ENCODE peak calls at places on chromosomes 3 and 15, in four cellular contexts. One of them, this sample, is unnamed.

GRCh38 chr15:92118162-92118935 is 264.8 kb downstream of the SLCO3A1 start:
- DNase-seq in kidney glomerular epithelial cell: peak
- DNase-seq in CD14-positive monocyte: no peak
- DNase-seq in body of pancreas: no peak
- DNase-seq in this sample: peak

GRCh38 chr15:71207141-71207540 is 91.9 kb downstream of the THSD4 start:
- DNase-seq in kidney glomerular epithelial cell: no peak
- DNase-seq in CD14-positive monocyte: no peak
- DNase-seq in body of pancreas: no peak
- DNase-seq in this sample: no peak

GRCh38 chr15:47756872-47757271 is 39.6 kb downstream of the SEMA6D start:
- DNase-seq in kidney glomerular epithelial cell: peak
- DNase-seq in CD14-positive monocyte: no peak
- DNase-seq in body of pancreas: peak
- DNase-seq in this sample: peak

GRCh38 chr15:29938701-29939340 is 116.6 kb upstream of the TJP1 start:
- DNase-seq in kidney glomerular epithelial cell: no peak
- DNase-seq in CD14-positive monocyte: no peak
- DNase-seq in body of pancreas: no peak
- DNase-seq in this sample: no peak

GRCh38 chr15:79003301-79003700 is 58.5 kb upstream of the CTSH start:
- DNase-seq in kidney glomerular epithelial cell: peak
- DNase-seq in CD14-positive monocyte: no peak
- DNase-seq in body of pancreas: no peak
- DNase-seq in this sample: no peak

GRCh38 chr3:183287301-183287971 is 34.4 kb downstream of the B3GNT5 start:
- DNase-seq in kidney glomerular epithelial cell: no peak
- DNase-seq in CD14-positive monocyte: peak
- DNase-seq in body of pancreas: no peak
- DNase-seq in this sample: peak

GRCh38 chr3:33645060-33645841 is 72.8 kb downstream of the CLASP2 start:
- DNase-seq in kidney glomerular epithelial cell: peak
- DNase-seq in CD14-positive monocyte: no peak
- DNase-seq in body of pancreas: peak
- DNase-seq in this sample: peak

GRCh38 chr3:57646723-57647122 is 46.2 kb downstream of the DENND6A start:
- DNase-seq in kidney glomerular epithelial cell: peak
- DNase-seq in CD14-positive monocyte: no peak
- DNase-seq in body of pancreas: no peak
- DNase-seq in this sample: peak

GRCh38 chr15:80787238-80787805 is 8.2 kb downstream of the CEMIP start:
- DNase-seq in kidney glomerular epithelial cell: no peak
- DNase-seq in CD14-positive monocyte: no peak
- DNase-seq in body of pancreas: no peak
- DNase-seq in this sample: no peak

GRCh38 chr3:102400766-102401165 is 34.0 kb upstream of the ZPLD1 start:
- DNase-seq in kidney glomerular epithelial cell: peak
- DNase-seq in CD14-positive monocyte: no peak
- DNase-seq in body of pancreas: no peak
- DNase-seq in this sample: peak

GRCh38 chr3:190173426-190173825 is 52.7 kb upstream of the P3H2 start:
- DNase-seq in kidney glomerular epithelial cell: no peak
- DNase-seq in CD14-positive monocyte: no peak
- DNase-seq in body of pancreas: no peak
- DNase-seq in this sample: no peak

GRCh38 chr15:92149029-92149428 is 244.7 kb upstream of the ST8SIA2 start:
- DNase-seq in kidney glomerular epithelial cell: no peak
- DNase-seq in CD14-positive monocyte: no peak
- DNase-seq in body of pancreas: no peak
- DNase-seq in this sample: no peak

GRCh38 chr3:11136116-11136515 is 18.2 kb upstream of the HRH1 start:
- DNase-seq in kidney glomerular epithelial cell: no peak
- DNase-seq in CD14-positive monocyte: no peak
- DNase-seq in body of pancreas: no peak
- DNase-seq in this sample: no peak

GRCh38 chr3:127688416-127689265 is 15.9 kb downstream of the ABTB1 start:
- DNase-seq in kidney glomerular epithelial cell: no peak
- DNase-seq in CD14-positive monocyte: peak
- DNase-seq in body of pancreas: peak
- DNase-seq in this sample: no peak

GRCh38 chr3:59306436-59306835 is 256.6 kb upstream of the CFAP20DC start:
- DNase-seq in kidney glomerular epithelial cell: no peak
- DNase-seq in CD14-positive monocyte: no peak
- DNase-seq in body of pancreas: no peak
- DNase-seq in this sample: no peak

GRCh38 chr15:40857601-40858351 is 13.9 kb downstream of the SPINT1 start:
- DNase-seq in kidney glomerular epithelial cell: peak
- DNase-seq in CD14-positive monocyte: peak
- DNase-seq in body of pancreas: peak
- DNase-seq in this sample: peak

GRCh38 chr15:70199601-70200000 is 101.9 kb upstream of the TLE3 start:
- DNase-seq in kidney glomerular epithelial cell: no peak
- DNase-seq in CD14-positive monocyte: no peak
- DNase-seq in body of pancreas: no peak
- DNase-seq in this sample: no peak

GRCh38 chr15:86855962-86856361 is 776.3 kb downstream of the AGBL1 start:
- DNase-seq in kidney glomerular epithelial cell: no peak
- DNase-seq in CD14-positive monocyte: no peak
- DNase-seq in body of pancreas: no peak
- DNase-seq in this sample: no peak

GRCh38 chr15:90305932-90306331 is 40.5 kb downstream of the NGRN start:
- DNase-seq in kidney glomerular epithelial cell: no peak
- DNase-seq in CD14-positive monocyte: no peak
- DNase-seq in body of pancreas: no peak
- DNase-seq in this sample: no peak

GRCh38 chr3:184039414-184039813 is 7.9 kb downstream of the HTR3D start:
- DNase-seq in kidney glomerular epithelial cell: no peak
- DNase-seq in CD14-positive monocyte: no peak
- DNase-seq in body of pancreas: no peak
- DNase-seq in this sample: peak

GRCh38 chr3:179760944-179761343 is 108.1 kb downstream of the USP13 start:
- DNase-seq in kidney glomerular epithelial cell: no peak
- DNase-seq in CD14-positive monocyte: no peak
- DNase-seq in body of pancreas: no peak
- DNase-seq in this sample: peak

GRCh38 chr3:113795693-113796092 is 42.9 kb upstream of the GRAMD1C start:
- DNase-seq in kidney glomerular epithelial cell: no peak
- DNase-seq in CD14-positive monocyte: no peak
- DNase-seq in body of pancreas: no peak
- DNase-seq in this sample: no peak

GRCh38 chr3:160451602-160452001 is 2.0 kb upstream of the TRIM59 start:
- DNase-seq in kidney glomerular epithelial cell: no peak
- DNase-seq in CD14-positive monocyte: no peak
- DNase-seq in body of pancreas: no peak
- DNase-seq in this sample: no peak

GRCh38 chr15:37740623-37741141 is 193.8 kb upstream of the TMCO5A start:
- DNase-seq in kidney glomerular epithelial cell: no peak
- DNase-seq in CD14-positive monocyte: no peak
- DNase-seq in body of pancreas: no peak
- DNase-seq in this sample: no peak

GRCh38 chr3:13032206-13032605 is 41.0 kb downstream of the IQSEC1 start:
- DNase-seq in kidney glomerular epithelial cell: no peak
- DNase-seq in CD14-positive monocyte: no peak
- DNase-seq in body of pancreas: no peak
- DNase-seq in this sample: no peak

GRCh38 chr3:132232231-132232792 is 84.9 kb upstream of the ACP3 start:
- DNase-seq in kidney glomerular epithelial cell: no peak
- DNase-seq in CD14-positive monocyte: no peak
- DNase-seq in body of pancreas: no peak
- DNase-seq in this sample: no peak

GRCh38 chr3:159904911-159905310 is 83.7 kb upstream of the IL12A start:
- DNase-seq in kidney glomerular epithelial cell: no peak
- DNase-seq in CD14-positive monocyte: no peak
- DNase-seq in body of pancreas: no peak
- DNase-seq in this sample: no peak